ENCODE peak calls at places on chromosomes 6 and 20, in seven cellular contexts. Q is SK-N-SH, O is GM12878, P is K562, Y is IMR-90, I is HCT116, K is H1. R is an unnamed sample.

GRCh38 chr20:44967207-44967807 is 995 bp downstream of the STK4 start:
- DNase-seq in Q (no peak), O (no peak), P (no peak), Y (no peak), I (no peak), K (no peak), R (no peak)

GRCh38 chr6:113488812-113489685 is 368.1 kb upstream of the MARCKS start:
- DNase-seq in Q (no peak), O (no peak), P (no peak), Y (no peak), I (no peak), K (no peak), R (no peak)

GRCh38 chr20:17155401-17155800 is 71.4 kb upstream of the PCSK2 start:
- DNase-seq in Q (no peak), O (no peak), P (no peak), Y (no peak), I (no peak), K (no peak), R (no peak)

GRCh38 chr6:168090064-168090690 is 11.2 kb upstream of the FRMD1 start:
- DNase-seq in Q (no peak), O (no peak), P (no peak), Y (no peak), I (no peak), K (no peak), R (no peak)

GRCh38 chr6:127586372-127586771 is 9.4 kb downstream of the C6orf58 start:
- DNase-seq in Q (no peak), O (no peak), P (no peak), Y (no peak), I (peak; percentile 16), K (no peak), R (no peak)

GRCh38 chr6:21732731-21733130 is 139.2 kb downstream of the SOX4 start:
- DNase-seq in Q (no peak), O (no peak), P (no peak), Y (no peak), I (no peak), K (no peak), R (no peak)

GRCh38 chr20:6178537-6178936 is 55.7 kb upstream of the FERMT1 start:
- DNase-seq in Q (peak; percentile 28), O (no peak), P (no peak), Y (peak; percentile 51), I (peak; percentile 22), K (no peak), R (no peak)

GRCh38 chr6:150492507-150492906 is 107.2 kb upstream of the PLEKHG1 start:
- DNase-seq in Q (no peak), O (no peak), P (peak; percentile 63), Y (no peak), I (peak; percentile 51), K (no peak), R (peak; percentile 13)

GRCh38 chr6:136251394-136251793 is 1.3 kb upstream of the MTFR2 start:
- DNase-seq in Q (no peak), O (no peak), P (peak; percentile 48), Y (no peak), I (no peak), K (no peak), R (no peak)

GRCh38 chr6:137926207-137926731 is 59.2 kb downstream of the TNFAIP3 start:
- DNase-seq in Q (no peak), O (no peak), P (peak; percentile 33), Y (peak; percentile 92), I (peak; percentile 38), K (peak; percentile 23), R (no peak)

GRCh38 chr6:154448448-154449096 is 61.9 kb downstream of the CNKSR3 start:
- DNase-seq in Q (peak; percentile 78), O (no peak), P (peak; percentile 28), Y (peak; percentile 93), I (no peak), K (no peak), R (peak; percentile 6)

GRCh38 chr6:7650876-7651275 is 60.9 kb downstream of the SNRNP48 start:
- DNase-seq in Q (no peak), O (no peak), P (no peak), Y (no peak), I (no peak), K (no peak), R (no peak)

GRCh38 chr6:90106449-90106848 is 190.2 kb downstream of the BACH2 start:
- DNase-seq in Q (no peak), O (no peak), P (no peak), Y (no peak), I (no peak), K (no peak), R (no peak)
- TF ChIP-seq RAD21 in Q (no peak), O (no peak), P (no peak), Y (no peak), I (no peak), K (no peak), R (no peak)

GRCh38 chr20:32231847-32232246 is 24.2 kb downstream of the POFUT1 start:
- DNase-seq in Q (no peak), O (no peak), P (no peak), Y (peak; percentile 61), I (no peak), K (no peak), R (no peak)
- TF ChIP-seq RAD21 in Q (no peak), O (no peak), P (no peak), Y (no peak), I (no peak), K (no peak), R (no peak)

GRCh38 chr20:64083380-64084208 is 604 bp downstream of the LKAAEAR1 start:
- DNase-seq in Q (peak; percentile 94), O (no peak), P (peak; percentile 89), Y (peak; percentile 67), I (no peak), K (no peak), R (peak; percentile 80)

GRCh38 chr20:64090165-64090564 is 6.0 kb upstream of the LKAAEAR1 start:
- DNase-seq in Q (peak; percentile 83), O (no peak), P (peak; percentile 54), Y (no peak), I (no peak), K (no peak), R (no peak)

GRCh38 chr20:64084209-64085152 is at the start of gene LKAAEAR1:
- DNase-seq in Q (no peak), O (no peak), P (no peak), Y (no peak), I (no peak), K (no peak), R (no peak)

GRCh38 chr20:64082821-64083379 is 1.3 kb downstream of the LKAAEAR1 start:
- DNase-seq in Q (no peak), O (no peak), P (no peak), Y (no peak), I (no peak), K (no peak), R (no peak)

GRCh38 chr20:64086801-64087200 is 2.6 kb upstream of the LKAAEAR1 start:
- DNase-seq in Q (no peak), O (no peak), P (no peak), Y (no peak), I (no peak), K (no peak), R (no peak)
- TF ChIP-seq RAD21 in Q (no peak), O (no peak), P (no peak), Y (no peak), I (no peak), K (no peak), R (no peak)

GRCh38 chr6:93678841-93679454 is 259.6 kb upstream of the EPHA7 start:
- DNase-seq in Q (no peak), O (no peak), P (no peak), Y (no peak), I (no peak), K (no peak), R (no peak)
- TF ChIP-seq RAD21 in Q (no peak), O (no peak), P (no peak), Y (no peak), I (no peak), K (no peak), R (no peak)

GRCh38 chr6:3835055-3835731 is 14.0 kb upstream of the FAM50B start:
- DNase-seq in Q (no peak), O (no peak), P (no peak), Y (no peak), I (no peak), K (no peak), R (peak; percentile 46)
- TF ChIP-seq RAD21 in Q (no peak), O (no peak), P (no peak), Y (no peak), I (peak; percentile 71), K (peak; percentile 45), R (peak; percentile 39)

DNA sequence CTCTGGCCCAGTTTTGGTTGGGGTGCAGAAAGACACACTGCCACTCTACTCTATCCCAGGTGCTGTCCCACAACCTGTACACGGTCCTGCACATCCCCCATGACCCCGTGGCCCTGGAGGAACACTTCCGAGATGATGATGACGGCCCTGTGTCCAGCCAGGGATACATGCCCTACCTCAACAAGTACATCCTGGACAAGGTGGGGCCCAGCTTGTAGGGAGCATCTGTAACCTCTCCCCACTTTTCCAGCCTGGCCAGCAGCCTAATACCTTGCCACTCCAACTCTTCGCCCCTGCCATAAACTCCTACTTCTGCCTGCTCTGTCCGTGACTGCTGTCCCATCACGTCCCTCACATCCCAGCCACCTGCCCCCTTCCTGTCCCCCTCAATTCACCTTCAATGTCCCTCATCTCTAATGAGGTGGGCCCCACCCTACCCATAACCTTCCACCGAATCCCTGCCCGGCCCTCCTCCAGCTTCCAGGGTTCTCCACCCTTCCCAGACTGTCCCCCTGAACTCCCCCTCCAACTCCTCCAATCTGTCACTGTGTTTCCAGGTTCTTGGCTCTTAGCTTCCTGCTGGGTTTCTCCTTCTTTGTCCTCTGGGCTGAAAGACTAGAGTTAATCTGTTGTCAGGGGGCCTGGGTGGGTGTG is 12.1 kb downstream of the DEF6 start:
- DNase-seq in Q (no peak), O (no peak), P (no peak), Y (no peak), I (no peak), K (no peak), R (no peak)
- TF ChIP-seq RAD21 in Q (no peak), O (no peak), P (no peak), Y (no peak), I (no peak), K (no peak), R (no peak)